ENCODE peak calls at places on chromosomes 3 and 15, in seven cellular contexts. K is fibroblast of the aortic adventitia; E is epithelial cell of esophagus; S is ELR; F is activated T-cell treated with anti-CD3 and anti-CD28 coated beads, Interleukin-2, amount 50 U/mL, for 48 hours; N is fibroblast of pulmonary artery; Q is Right ventricle myocardium superior. Y is an unnamed sample.

GRCh38 chr3:50392101-50392715 is 32.9 kb upstream of the TMEM115 start:
- DNase-seq in K (no peak), E (no peak), S (no peak), F (no peak), N (no peak), Q (peak), Y (no peak)

GRCh38 chr3:15523660-15524417 is 2.3 kb upstream of the COLQ start:
- DNase-seq in K (no peak), E (no peak), S (no peak), F (no peak), N (no peak), Q (no peak), Y (no peak)

GRCh38 chr15:101187820-101188516 is 63.9 kb downstream of the CHSY1 start:
- DNase-seq in K (peak), E (no peak), S (peak), F (no peak), N (peak), Q (no peak), Y (no peak)

GRCh38 chr15:32029862-32030781 is at the start of gene CHRNA7:
- DNase-seq in K (no peak), E (peak), S (peak), F (peak), N (peak), Q (peak), Y (peak)

GRCh38 chr3:186083746-186084145 is 25.1 kb downstream of the ETV5 start:
- DNase-seq in K (peak), E (no peak), S (no peak), F (no peak), N (no peak), Q (no peak), Y (no peak)

GRCh38 chr15:59550520-59550919 is 61.1 kb upstream of the GCNT3 start:
- DNase-seq in K (no peak), E (no peak), S (no peak), F (no peak), N (no peak), Q (no peak), Y (no peak)

GRCh38 chr15:58410353-58410752 is 21.4 kb upstream of the LIPC start:
- DNase-seq in K (peak), E (no peak), S (no peak), F (peak), N (peak), Q (no peak), Y (no peak)

GRCh38 chr3:177827517-177828249 is 630.4 kb upstream of the TBL1XR1 start:
- DNase-seq in K (peak), E (peak), S (peak), F (no peak), N (peak), Q (no peak), Y (no peak)

GRCh38 chr3:37862712-37863551 is 1.3 kb downstream of the CTDSPL start:
- DNase-seq in K (peak), E (peak), S (peak), F (no peak), N (peak), Q (no peak), Y (no peak)

GRCh38 chr3:67647390-67647878 is 7.0 kb downstream of the SUCLG2 start:
- DNase-seq in K (peak), E (peak), S (peak), F (no peak), N (peak), Q (no peak), Y (no peak)

GRCh38 chr15:77905301-77905920 is 172.1 kb downstream of the TBC1D2B start:
- DNase-seq in K (no peak), E (no peak), S (no peak), F (no peak), N (no peak), Q (peak), Y (no peak)

GRCh38 chr3:170790591-170790990 is 79.4 kb downstream of the RPL22L1 start:
- DNase-seq in K (no peak), E (no peak), S (no peak), F (no peak), N (no peak), Q (no peak), Y (no peak)

GRCh38 chr3:42012378-42012934 is 50.6 kb upstream of the ULK4 start:
- DNase-seq in K (no peak), E (no peak), S (no peak), F (no peak), N (no peak), Q (no peak), Y (no peak)

GRCh38 chr15:79007066-79007465 is 62.2 kb upstream of the CTSH start:
- DNase-seq in K (peak), E (peak), S (peak), F (peak), N (peak), Q (peak), Y (no peak)

GRCh38 chr3:78430741-78431140 is 1337.1 kb downstream of the ROBO1 start:
- DNase-seq in K (no peak), E (no peak), S (no peak), F (no peak), N (no peak), Q (no peak), Y (no peak)

GRCh38 chr3:57228734-57229505 is 1.4 kb downstream of the APPL1 start:
- DNase-seq in K (peak), E (peak), S (peak), F (no peak), N (peak), Q (no peak), Y (no peak)

GRCh38 chr3:76585794-76586392 is 454.0 kb upstream of the ROBO2 start:
- DNase-seq in K (peak), E (peak), S (peak), F (no peak), N (peak), Q (no peak), Y (no peak)

GRCh38 chr3:133931084-133931483 is 35.4 kb upstream of the RAB6B start:
- DNase-seq in K (no peak), E (no peak), S (no peak), F (no peak), N (no peak), Q (no peak), Y (no peak)

GRCh38 chr15:100558771-100559254 is 30.1 kb upstream of the CERS3 start:
- DNase-seq in K (no peak), E (no peak), S (no peak), F (no peak), N (no peak), Q (no peak), Y (no peak)

GRCh38 chr3:48788544-48789162 is 59.0 kb downstream of the PRKAR2A start:
- DNase-seq in K (no peak), E (no peak), S (no peak), F (no peak), N (no peak), Q (no peak), Y (no peak)

GRCh38 chr3:139954146-139954545 is 19.2 kb downstream of the CLSTN2 start:
- DNase-seq in K (no peak), E (no peak), S (no peak), F (no peak), N (no peak), Q (no peak), Y (no peak)

Y was measured in occipital lobe.